ENCODE peak calls at places on chromosomes 1 and 21, in seven cellular contexts. B is HuH-7; T is SW 1271; W is activated CD8-positive, alpha-beta T cell treated with anti-CD3 and anti-CD28 coated beads for 36 hours; C is stimulated activated CD8-positive, alpha-beta memory T cell treated with anti-CD3 and anti-CD28 coated beads, Interleukin-15, amount 100 ng/mL, for 4 hours; P is ACHN; F is ELF-1. E is an unnamed sample.

GRCh38 chr1:86706018-86706417 is 1.6 kb downstream of the SH3GLB1 start:
- DNase-seq in C (no peak), T (no peak), B (peak; percentile 10), P (no peak), F (no peak), W (no peak), E (no peak)

GRCh38 chr21:25361765-25362164 is 245.5 kb downstream of the MRPL39 start:
- DNase-seq in P (no peak), F (no peak), C (no peak), B (no peak), T (no peak), W (no peak), E (no peak)

GRCh38 chr1:199979071-199979470 is 48.4 kb upstream of the NR5A2 start:
- DNase-seq in W (no peak), T (no peak), F (no peak), B (no peak), P (no peak), C (no peak), E (no peak)

GRCh38 chr1:8745749-8746390 is 71.6 kb downstream of the RERE start:
- DNase-seq in F (no peak), W (no peak), C (no peak), T (no peak), P (peak; percentile 33), B (no peak), E (no peak)

GRCh38 chr1:33001282-33001681 is 35.4 kb downstream of the AK2 start:
- DNase-seq in B (no peak), P (no peak), C (no peak), W (peak; percentile 31), T (no peak), F (no peak), E (no peak)

GRCh38 chr1:62437273-62437945 is 560 bp downstream of the USP1 start:
- DNase-seq in T (no peak), P (peak; percentile 20), C (no peak), B (peak; percentile 17), W (peak; percentile 45), F (no peak), E (no peak)

GRCh38 chr1:183227963-183228649 is 42.0 kb downstream of the LAMC2 start:
- DNase-seq in F (peak; percentile 82), T (no peak), W (peak; percentile 60), P (peak; percentile 62), C (no peak), B (peak; percentile 61), E (no peak)

GRCh38 chr1:163974120-163974519 is 584.9 kb upstream of the PBX1 start:
- DNase-seq in P (no peak), W (no peak), C (no peak), T (no peak), F (no peak), B (no peak), E (no peak)

GRCh38 chr1:156423422-156424352 is 54.7 kb downstream of the RHBG start:
- DNase-seq in C (no peak), T (no peak), P (no peak), B (no peak), W (no peak), F (no peak), E (no peak)

GRCh38 chr1:154181944-154182341 is 10.0 kb downstream of the TPM3 start:
- DNase-seq in P (no peak), C (no peak), B (no peak), F (no peak), W (no peak), T (no peak), E (no peak)